ENCODE peak calls at places on chromosome 13, in four cellular contexts. E is MM.1S; J is transverse colon; O is CD8-positive, alpha-beta memory T cell. I is an unnamed sample.

GRCh38 chr13:106078191-106078590 is 457.3 kb downstream of the EFNB2 start:
- DNase-seq in J (no peak), E (no peak), O (no peak), I (no peak)

GRCh38 chr13:113794086-113794485 is 35.1 kb downstream of the TMEM255B start:
- DNase-seq in J (no peak), E (no peak), O (peak; percentile 33), I (no peak)

GRCh38 chr13:114128624-114129522 is 3.5 kb downstream of the RASA3 start:
- DNase-seq in E (no peak), O (peak; percentile 95), J (peak; percentile 79), I (no peak)

GRCh38 chr13:41609828-41610227 is 152.5 kb downstream of the RGCC start:
- DNase-seq in J (no peak), O (no peak), E (no peak), I (no peak)

GRCh38 chr13:80010846-80011245 is 330.1 kb downstream of the SPRY2 start:
- DNase-seq in O (no peak), E (no peak), J (no peak), I (no peak)

GRCh38 chr13:40390290-40391008 is 276.0 kb downstream of the FOXO1 start:
- DNase-seq in E (no peak), J (no peak), O (no peak), I (no peak)

GRCh38 chr13:106714271-106714670 is 146.3 kb upstream of the ARGLU1 start:
- DNase-seq in E (no peak), O (no peak), J (no peak), I (no peak)

GRCh38 chr13:41563501-41564001 is 106.2 kb downstream of the RGCC start:
- DNase-seq in J (no peak), O (no peak), E (no peak), I (no peak)

GRCh38 chr13:65468628-65469027 is 1761.5 kb downstream of the PCDH9 start:
- DNase-seq in J (no peak), O (no peak), E (peak; percentile 15), I (no peak)

GRCh38 chr13:99031725-99032298 is 53.9 kb upstream of the DOCK9 start:
- DNase-seq in O (no peak), E (no peak), J (no peak), I (no peak)

GRCh38 chr13:30303269-30303668 is 4.1 kb downstream of the KATNAL1 start:
- DNase-seq in O (no peak), J (no peak), E (no peak), I (no peak)

GRCh38 chr13:97588993-97589392 is 155.0 kb downstream of the RAP2A start:
- DNase-seq in E (no peak), O (no peak), J (no peak), I (no peak)

GRCh38 chr13:75633285-75633684 is 2.8 kb upstream of the LMO7 start:
- DNase-seq in E (no peak), J (no peak), O (no peak), I (no peak)

GRCh38 chr13:113774177-113775107 is 15.4 kb downstream of the TMEM255B start:
- DNase-seq in O (no peak), E (no peak), J (no peak), I (no peak)

GRCh38 chr13:41919031-41919740 is 41.7 kb downstream of the VWA8 start:
- DNase-seq in J (no peak), O (no peak), E (no peak), I (no peak)

GRCh38 chr13:102702965-102703720 is 8.3 kb upstream of the METTL21C start:
- DNase-seq in J (no peak), E (no peak), O (no peak), I (no peak)

GRCh38 chr13:91804724-91805123 is 406.3 kb downstream of the GPC5 start:
- DNase-seq in E (no peak), J (no peak), O (no peak), I (no peak)

GRCh38 chr13:108200781-108201398 is 14.4 kb downstream of the LIG4 start:
- DNase-seq in O (no peak), J (no peak), E (no peak), I (no peak)

GRCh38 chr13:93847162-93847561 is 620.6 kb downstream of the GPC6 start:
- DNase-seq in J (no peak), E (no peak), O (no peak), I (no peak)

GRCh38 chr13:80084086-80084676 is 256.7 kb downstream of the SPRY2 start:
- DNase-seq in O (no peak), E (no peak), J (no peak), I (no peak)

GRCh38 chr13:59538512-59538911 is 625.2 kb downstream of the DIAPH3 start:
- DNase-seq in E (no peak), O (no peak), J (no peak), I (no peak)

GRCh38 chr13:55410398-55411330 is 1730.1 kb upstream of the PRR20A start:
- DNase-seq in E (no peak), O (no peak), J (no peak), I (no peak)

GRCh38 chr13:43085545-43085944 is 62.2 kb downstream of the DNAJC15 start:
- DNase-seq in E (no peak), O (no peak), J (no peak), I (no peak)

GRCh38 chr13:98710521-98710920 is 42.0 kb downstream of the SLC15A1 start:
- DNase-seq in O (no peak), E (no peak), J (no peak), I (no peak)

GRCh38 chr13:30730526-30730925 is 4.8 kb upstream of the ALOX5AP start:
- DNase-seq in O (no peak), E (no peak), J (no peak), I (no peak)

GRCh38 chr13:45086484-45086883 is 33.8 kb upstream of the GTF2F2 start:
- DNase-seq in O (no peak), J (no peak), E (no peak), I (no peak)

GRCh38 chr13:63304497-63304896 is 1888.8 kb upstream of the PCDH20 start:
- DNase-seq in O (no peak), J (no peak), E (no peak), I (no peak)

GRCh38 chr13:78680064-78680463 is 21.1 kb upstream of the OBI1 start:
- DNase-seq in O (no peak), J (no peak), E (no peak), I (no peak)

GRCh38 chr13:90443268-90443667 is 904.2 kb upstream of the MIR17HG start:
- DNase-seq in O (no peak), J (no peak), E (no peak), I (no peak)

GRCh38 chr13:90447034-90447734 is 900.3 kb upstream of the MIR17HG start:
- DNase-seq in E (no peak), J (no peak), O (no peak), I (no peak)

GRCh38 chr13:90445179-90445578 is 902.3 kb upstream of the MIR17HG start:
- DNase-seq in O (no peak), J (no peak), E (no peak), I (no peak)

GRCh38 chr13:90447735-90448103 is 899.8 kb upstream of the MIR17HG start:
- DNase-seq in J (no peak), E (no peak), O (no peak), I (no peak)

GRCh38 chr13:90444232-90444631 is 903.3 kb upstream of the MIR17HG start:
- DNase-seq in O (no peak), J (no peak), E (no peak), I (no peak)
- H3K27me3 ChIP-seq in O (no peaks in the 10 kb centered on the region), J (no peaks in the 10 kb centered on the region), E (no peaks in the 10 kb centered on the region), I (no peaks in the 10 kb centered on the region)

GRCh38 chr13:77563110-77563509 is 27.6 kb downstream of the SCEL start:
- DNase-seq in E (no peak), O (no peak), J (no peak), I (no peak)
- H3K27me3 ChIP-seq in E (no peaks in the 10 kb centered on the region), O (no peaks in the 10 kb centered on the region), J (no peaks in the 10 kb centered on the region), I (no peaks in the 10 kb centered on the region)

DNA sequence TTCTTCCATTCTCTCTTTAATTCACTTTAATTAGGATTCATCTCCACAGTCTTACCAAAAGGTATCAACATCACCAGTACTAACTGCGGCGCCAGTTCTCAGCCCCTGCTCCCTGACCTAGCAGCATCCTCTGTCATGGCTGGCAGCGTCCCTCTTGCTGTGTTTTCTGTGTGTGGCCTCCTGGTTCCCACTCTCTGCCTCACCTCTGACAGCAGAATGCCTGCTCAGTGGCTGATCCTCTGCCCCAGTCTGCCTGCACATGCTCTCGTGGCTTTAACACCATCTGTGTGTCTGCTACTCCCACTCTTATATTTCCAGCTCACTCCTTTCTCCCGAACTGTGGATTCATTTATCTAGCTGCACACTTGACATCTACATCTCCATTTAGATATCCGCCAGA is 341.5 kb downstream of the MTUS2 start:
- DNase-seq in O (no peak), J (no peak), E (no peak), I (no peak)
- H3K27me3 ChIP-seq in O (no peaks in the 10 kb centered on the region), J (no peaks in the 10 kb centered on the region), E (no peaks in the 10 kb centered on the region), I (no peaks in the 10 kb centered on the region)

GRCh38 chr13:111095031-111095840 is 19.9 kb upstream of the ARHGEF7 start:
- DNase-seq in O (no peak), J (no peak), E (no peak), I (no peak)
- H3K27me3 ChIP-seq in O (peaks cover 6% of the 10 kb centered on the region), J (peaks cover 34% of the 10 kb centered on the region), E (no peaks in the 10 kb centered on the region), I (no peaks in the 10 kb centered on the region)

GRCh38 chr13:110268061-110268460 is 38.9 kb downstream of the COL4A1 start:
- DNase-seq in E (no peak), J (no peak), O (no peak), I (no peak)
- H3K27me3 ChIP-seq in E (no peaks in the 10 kb centered on the region), J (no peaks in the 10 kb centered on the region), O (no peaks in the 10 kb centered on the region), I (no peaks in the 10 kb centered on the region)

GRCh38 chr13:96172066-96172465 is 82.2 kb downstream of the HS6ST3 start:
- DNase-seq in J (no peak), O (no peak), E (no peak), I (no peak)
- H3K27me3 ChIP-seq in J (no peaks in the 10 kb centered on the region), O (no peaks in the 10 kb centered on the region), E (no peaks in the 10 kb centered on the region), I (no peaks in the 10 kb centered on the region)